ENCODE peak calls at places on chromosomes 3 and 15, in four cellular contexts. R, Y, W and X are unnamed samples.

GRCh38 chr3:101926594-101927105 is 77.3 kb downstream of the NFKBIZ start:
- DNase-seq in Y (no peak), R (no peak), W (peak), X (no peak)

GRCh38 chr3:107910713-107911259 is 180.0 kb downstream of the CD47 start:
- DNase-seq in R (no peak), W (no peak), Y (no peak), X (no peak)

GRCh38 chr3:166554006-166554405 is 716.8 kb upstream of the BCHE start:
- DNase-seq in Y (no peak), W (no peak), R (no peak), X (no peak)

GRCh38 chr15:101420232-101420631 is 69.3 kb downstream of the PCSK6 start:
- DNase-seq in R (no peak), W (no peak), Y (no peak), X (no peak)

GRCh38 chr15:43800286-43801136 is at the start of gene HYPK:
- DNase-seq in W (peak), R (peak), Y (peak), X (peak)

GRCh38 chr3:115876860-115877646 is 253.7 kb downstream of the GAP43 start:
- DNase-seq in W (peak), R (no peak), Y (no peak), X (no peak)

GRCh38 chr3:58088501-58088900 is 80.3 kb downstream of the FLNB start:
- DNase-seq in R (no peak), W (no peak), Y (no peak), X (no peak)

GRCh38 chr15:77722759-77723460 is 90.2 kb upstream of the LINGO1 start:
- DNase-seq in W (no peak), Y (no peak), R (no peak), X (no peak)

GRCh38 chr15:68608206-68608843 is 29.5 kb downstream of the CORO2B start:
- DNase-seq in R (no peak), W (peak), Y (peak), X (peak)

GRCh38 chr15:69971771-69972170 is 125.9 kb downstream of the TLE3 start:
- DNase-seq in Y (no peak), W (no peak), R (no peak), X (no peak)